ENCODE peak calls at places on chromosomes 5 and 9, in seven cellular contexts. T is lower lobe of right lung, I is choroid plexus epithelial cell, S is fibroblast of lung, O is mammary epithelial cell, C is IMR-90, F is tibial artery. U is an unnamed sample.

GRCh38 chr5:111068208-111068607 is 3.3 kb upstream of the TSLP start:
- DNase-seq in T (no peak), I (peak), S (no peak), O (peak), C (peak), F (no peak), U (peak)

GRCh38 chr9:26369096-26369495 is 523.5 kb downstream of the CAAP1 start:
- DNase-seq in T (no peak), I (no peak), S (no peak), O (peak), C (no peak), F (no peak), U (no peak)

GRCh38 chr5:124492444-124493224 is 253.8 kb downstream of the ZNF608 start:
- DNase-seq in T (no peak), I (no peak), S (peak), O (no peak), C (no peak), F (no peak), U (no peak)

GRCh38 chr9:123569343-123569694 is 213.3 kb downstream of the CRB2 start:
- DNase-seq in T (no peak), I (no peak), S (no peak), O (no peak), C (no peak), F (no peak), U (no peak)

GRCh38 chr5:145680744-145681143 is 154.4 kb downstream of the PRELID2 start:
- DNase-seq in T (no peak), I (peak), S (no peak), O (no peak), C (no peak), F (no peak), U (no peak)

GRCh38 chr5:76084496-76085285 is 1.5 kb downstream of the SV2C start:
- DNase-seq in T (no peak), I (no peak), S (no peak), O (no peak), C (no peak), F (no peak), U (peak)

GRCh38 chr5:116546033-116546742 is 28.4 kb downstream of the SEMA6A start:
- DNase-seq in T (no peak), I (no peak), S (no peak), O (peak), C (no peak), F (no peak), U (no peak)

GRCh38 chr5:103340132-103340531 is 81.6 kb downstream of the MACIR start:
- DNase-seq in T (no peak), I (no peak), S (no peak), O (no peak), C (no peak), F (no peak), U (no peak)

GRCh38 chr5:178940569-178941360 is at the start of gene ZNF454:
- DNase-seq in T (peak), I (peak), S (peak), O (no peak), C (peak), F (peak), U (peak)

GRCh38 chr5:171524461-171524860 is 105.0 kb downstream of the FGF18 start:
- DNase-seq in T (no peak), I (no peak), S (no peak), O (no peak), C (no peak), F (no peak), U (no peak)

GRCh38 chr5:142925795-142926194 is 155.6 kb downstream of the ARHGAP26 start:
- DNase-seq in T (no peak), I (peak), S (peak), O (peak), C (peak), F (no peak), U (peak)

GRCh38 chr9:36136277-36136893 is at the start of gene GLIPR2:
- DNase-seq in T (peak), I (peak), S (peak), O (peak), C (peak), F (peak), U (peak)

GRCh38 chr5:34817558-34818351 is 21.2 kb upstream of the TTC23L start:
- DNase-seq in T (no peak), I (peak), S (peak), O (no peak), C (no peak), F (no peak), U (peak)

GRCh38 chr5:138470322-138471285 is 5.3 kb downstream of the EGR1 start:
- DNase-seq in T (peak), I (no peak), S (no peak), O (peak), C (no peak), F (no peak), U (peak)

GRCh38 chr9:114849450-114849849 is 43.6 kb upstream of the TNFSF15 start:
- DNase-seq in T (no peak), I (no peak), S (peak), O (no peak), C (no peak), F (no peak), U (peak)

GRCh38 chr5:132776077-132776931 is 735 bp downstream of the SEPTIN8 start:
- DNase-seq in T (no peak), I (no peak), S (peak), O (peak), C (no peak), F (peak), U (peak)

GRCh38 chr5:42894057-42894456 is 82.4 kb upstream of the SELENOP start:
- DNase-seq in T (no peak), I (peak), S (no peak), O (no peak), C (no peak), F (no peak), U (no peak)

DNA sequence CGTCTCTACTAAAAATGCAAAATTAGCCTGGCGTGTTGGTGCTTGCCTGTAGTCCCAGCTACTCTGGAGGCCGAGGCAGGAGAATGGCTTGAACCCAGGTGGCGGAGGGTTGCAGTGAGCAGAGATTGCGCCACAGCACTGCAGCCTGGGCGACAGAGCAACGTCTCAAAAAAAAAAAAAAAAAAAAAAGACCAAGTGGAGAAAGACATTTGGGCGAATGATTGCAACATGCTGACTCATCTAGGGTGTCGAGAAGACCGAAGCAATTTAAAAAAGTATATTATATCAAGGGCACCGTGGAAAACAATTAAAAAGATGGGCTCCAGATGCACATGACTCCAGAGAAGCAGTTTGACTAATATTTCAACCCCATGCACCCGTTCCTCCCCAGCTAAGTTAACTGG is 9.2 kb downstream of the KLF4 start:
- DNase-seq in T (peak), I (peak), S (peak), O (peak), C (peak), F (peak), U (peak)
- H3K4me3 ChIP-seq in T (peak), I (peak), S (peak), O (no peak), C (no peak), F (no peak), U (peak)

GRCh38 chr9:107875571-107875980 is 386.0 kb upstream of the KLF4 start:
- DNase-seq in T (no peak), I (no peak), S (no peak), O (no peak), C (no peak), F (no peak), U (no peak)
- TF ChIP-seq CTCF in T (no peak), I (no peak), S (no peak), O (no peak), C (no peak), F (no peak), U (no peak)

DNA sequence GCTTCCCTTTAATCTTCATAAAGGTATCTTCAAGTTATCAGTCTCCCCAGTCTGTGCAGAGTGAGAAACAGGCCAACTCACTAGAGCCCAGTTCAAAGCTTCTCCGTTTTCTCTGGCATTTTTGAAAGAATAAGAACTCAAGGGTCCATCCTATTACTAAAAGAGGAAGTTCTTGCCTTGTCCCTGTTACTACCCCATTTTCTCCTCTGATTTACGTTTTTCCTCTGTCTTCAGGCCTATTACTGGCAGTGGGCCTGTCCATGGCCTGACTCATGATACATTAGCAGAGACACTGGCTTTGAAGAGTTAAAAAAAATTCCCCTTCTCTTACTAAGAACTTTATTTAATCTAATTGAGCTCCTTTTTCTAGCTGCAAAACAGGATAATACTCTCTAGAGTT is 624.0 kb upstream of the KLF4 start:
- DNase-seq in T (no peak), I (no peak), S (peak), O (no peak), C (peak), F (no peak), U (peak)
- H3K4me3 ChIP-seq in T (no peak), I (no peak), S (no peak), O (no peak), C (no peak), F (no peak), U (no peak)

GRCh38 chr5:6818594-6819512 is 105.6 kb downstream of the TENT4A start:
- DNase-seq in T (no peak), I (no peak), S (no peak), O (no peak), C (no peak), F (no peak), U (no peak)
- TF ChIP-seq CTCF in T (no peak), I (no peak), S (no peak), O (no peak), C (no peak), F (no peak), U (no peak)

DNA sequence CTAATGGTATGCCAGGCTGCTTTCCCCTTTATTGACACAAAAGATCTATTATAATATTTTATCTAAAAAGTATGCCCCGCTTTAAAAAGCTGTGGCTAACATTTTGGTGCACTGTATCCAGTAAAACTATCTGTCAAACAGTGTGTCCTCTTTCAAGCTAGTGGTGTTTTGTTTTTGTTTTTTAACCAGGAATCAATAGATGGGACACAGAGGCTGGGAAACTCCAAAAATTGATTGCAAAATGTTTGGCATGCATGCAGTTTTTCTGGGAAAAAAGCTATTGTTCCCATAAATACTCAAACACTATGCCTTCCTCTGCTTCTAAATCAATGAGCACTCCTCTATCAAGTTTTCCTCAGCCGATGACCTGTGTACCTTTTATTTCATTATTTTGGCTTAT is 34.3 kb upstream of the PDZD2 start:
- DNase-seq in T (no peak), I (no peak), S (no peak), O (no peak), C (no peak), F (no peak), U (no peak)
- H3K4me3 ChIP-seq in T (no peak), I (no peak), S (no peak), O (no peak), C (no peak), F (no peak), U (no peak)

GRCh38 chr9:37184905-37185867 is 64.8 kb downstream of the ZCCHC7 start:
- DNase-seq in T (no peak), I (no peak), S (no peak), O (no peak), C (no peak), F (no peak), U (no peak)

GRCh38 chr9:37191403-37192089 is 71.2 kb downstream of the ZCCHC7 start:
- DNase-seq in T (no peak), I (no peak), S (no peak), O (no peak), C (no peak), F (no peak), U (no peak)

GRCh38 chr9:37182718-37183117 is 62.3 kb downstream of the ZCCHC7 start:
- DNase-seq in T (no peak), I (no peak), S (no peak), O (no peak), C (no peak), F (no peak), U (no peak)

GRCh38 chr9:37187713-37188439 is 67.5 kb downstream of the ZCCHC7 start:
- DNase-seq in T (no peak), I (peak), S (peak), O (no peak), C (peak), F (no peak), U (no peak)

GRCh38 chr9:37187269-37187668 is 66.9 kb downstream of the ZCCHC7 start:
- DNase-seq in T (no peak), I (no peak), S (no peak), O (no peak), C (no peak), F (no peak), U (no peak)
- TF ChIP-seq CTCF in T (no peak), I (no peak), S (no peak), O (no peak), C (no peak), F (no peak), U (no peak)

GRCh38 chr5:150758210-150758533 is 645 bp downstream of the DCTN4 start:
- DNase-seq in T (no peak), I (no peak), S (no peak), O (no peak), C (peak), F (no peak), U (no peak)

GRCh38 chr5:150758534-150759333 is at the start of gene DCTN4:
- DNase-seq in T (peak), I (peak), S (peak), O (peak), C (peak), F (peak), U (peak)

GRCh38 chr5:150753863-150754262 is 5.0 kb downstream of the DCTN4 start:
- DNase-seq in T (no peak), I (no peak), S (no peak), O (no peak), C (no peak), F (no peak), U (no peak)

GRCh38 chr5:150759334-150759583 is 442 bp upstream of the DCTN4 start:
- DNase-seq in T (no peak), I (no peak), S (no peak), O (no peak), C (no peak), F (no peak), U (no peak)

GRCh38 chr5:150757087-150757649 is 1.6 kb downstream of the DCTN4 start:
- DNase-seq in T (no peak), I (no peak), S (no peak), O (peak), C (no peak), F (no peak), U (no peak)
- H3K4me3 ChIP-seq in T (peak), I (peak), S (peak), O (peak), C (peak), F (peak), U (peak)

GRCh38 chr5:118791986-118792734 is 196.2 kb downstream of the DTWD2 start:
- DNase-seq in T (no peak), I (peak), S (peak), O (peak), C (peak), F (no peak), U (peak)
- TF ChIP-seq CTCF in T (peak), I (peak), S (peak), O (peak), C (peak), F (peak), U (peak)